ENCODE peak calls at places on chromosomes 11 and 22, in six cellular contexts. B, A, T, F, P and W are unnamed samples. For H3K9me3, the result is how much of the 10 kb centered on the place peaks cover.

GRCh38 chr22:23183107-23183698 is 2.9 kb downstream of the BCR start:
- DNase-seq in B (peak), A (peak), T (peak), F (peak), P (peak), W (no peak)

GRCh38 chr11:82059505-82059904 is 674.2 kb downstream of the FAM181B start:
- DNase-seq in B (no peak), A (no peak), T (no peak), F (no peak), P (no peak), W (no peak)

GRCh38 chr11:1873048-1873812 is 18.5 kb downstream of the PRR33 start:
- DNase-seq in B (peak), A (no peak), T (no peak), F (peak), P (no peak), W (no peak)

GRCh38 chr11:4181780-4182721 is 87.5 kb downstream of the RRM1 start:
- DNase-seq in B (peak), A (peak), T (peak), F (peak), P (no peak), W (peak)

GRCh38 chr11:32963721-32964120 is 52.0 kb upstream of the DEPDC7 start:
- DNase-seq in B (no peak), A (no peak), T (peak), F (no peak), P (no peak), W (no peak)

GRCh38 chr11:46649180-46649738 is 31.9 kb downstream of the ATG13 start:
- DNase-seq in B (no peak), A (no peak), T (peak), F (no peak), P (peak), W (no peak)

GRCh38 chr11:75532200-75532972 is 6.6 kb upstream of the GDPD5 start:
- DNase-seq in B (peak), A (peak), T (peak), F (peak), P (peak), W (no peak)

GRCh38 chr11:64251986-64252837 is 882 bp downstream of the PLCB3 start:
- DNase-seq in B (peak), A (no peak), T (peak), F (peak), P (no peak), W (no peak)

GRCh38 chr11:26230021-26230420 is 101.9 kb upstream of the ANO3 start:
- DNase-seq in B (no peak), A (no peak), T (no peak), F (no peak), P (no peak), W (no peak)

GRCh38 chr11:34406413-34406812 is 32.3 kb upstream of the CAT start:
- DNase-seq in B (no peak), A (no peak), T (no peak), F (no peak), P (no peak), W (no peak)

GRCh38 chr11:34411786-34412185 is 26.9 kb upstream of the CAT start:
- DNase-seq in B (no peak), A (no peak), T (peak), F (no peak), P (no peak), W (no peak)

GRCh38 chr11:34407121-34407813 is 31.5 kb upstream of the CAT start:
- DNase-seq in B (no peak), A (no peak), T (peak), F (no peak), P (no peak), W (no peak)

GRCh38 chr11:34405079-34405858 is 33.5 kb upstream of the CAT start:
- DNase-seq in B (no peak), A (no peak), T (no peak), F (no peak), P (no peak), W (no peak)

DNA sequence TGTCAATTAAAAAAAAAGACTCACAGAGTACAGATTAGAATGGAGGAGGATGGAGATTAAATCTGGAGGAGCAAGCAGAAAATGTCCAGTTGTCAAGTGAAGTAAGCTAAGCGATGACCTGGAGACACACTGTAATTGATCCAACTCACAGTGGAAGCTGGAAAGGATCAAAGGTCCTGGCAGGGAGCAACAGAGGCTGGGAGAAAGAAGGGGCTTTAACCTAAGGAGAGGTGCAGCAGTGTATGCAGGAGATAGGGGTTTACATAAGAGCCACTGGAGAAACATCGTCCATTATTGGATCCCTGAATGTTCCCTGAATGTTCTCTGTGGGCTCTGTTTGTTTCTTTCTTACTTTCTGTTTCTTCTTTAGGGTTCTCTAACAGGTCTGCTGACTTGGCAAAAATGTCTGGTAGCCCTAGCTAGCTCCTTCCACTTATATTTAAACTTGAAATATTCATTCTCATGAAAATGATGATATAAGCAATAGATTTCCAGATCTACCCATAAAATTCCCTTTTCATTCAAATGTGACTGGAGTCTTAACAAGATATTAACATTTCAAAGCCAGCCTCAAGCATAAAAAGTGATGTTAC is 30.1 kb upstream of the CAT start:
- DNase-seq in B (no peak), A (no peak), T (no peak), F (no peak), P (no peak), W (no peak)
- H3K9me3 ChIP-seq in B (under half), A (under half), T (under half), F (under half), P (under half), W (under half)

GRCh38 chr22:38866399-38867123 is 5.5 kb downstream of the CBX6 start:
- DNase-seq in B (no peak), A (no peak), T (no peak), F (peak), P (peak), W (no peak)
- TF ChIP-seq CTCF in B (no peak), A (no peak), T (no peak), F (no peak), P (no peak), W (no peak)

GRCh38 chr11:15969281-15969680 is 387.1 kb downstream of the SOX6 start:
- DNase-seq in B (no peak), A (peak), T (peak), F (no peak), P (peak), W (no peak)

GRCh38 chr11:15970506-15971214 is 385.7 kb downstream of the SOX6 start:
- DNase-seq in B (no peak), A (no peak), T (no peak), F (no peak), P (no peak), W (no peak)

GRCh38 chr11:15968461-15969130 is 387.8 kb downstream of the SOX6 start:
- DNase-seq in B (no peak), A (no peak), T (no peak), F (no peak), P (no peak), W (no peak)

GRCh38 chr11:15971215-15971546 is 385.2 kb downstream of the SOX6 start:
- DNase-seq in B (no peak), A (no peak), T (no peak), F (no peak), P (no peak), W (no peak)

GRCh38 chr11:15969701-15970329 is 386.5 kb downstream of the SOX6 start:
- DNase-seq in B (no peak), A (no peak), T (no peak), F (no peak), P (no peak), W (no peak)
- H3K4me3 ChIP-seq in B (no peak), A (no peak), T (no peak), F (no peak), P (peak), W (no peak)

DNA sequence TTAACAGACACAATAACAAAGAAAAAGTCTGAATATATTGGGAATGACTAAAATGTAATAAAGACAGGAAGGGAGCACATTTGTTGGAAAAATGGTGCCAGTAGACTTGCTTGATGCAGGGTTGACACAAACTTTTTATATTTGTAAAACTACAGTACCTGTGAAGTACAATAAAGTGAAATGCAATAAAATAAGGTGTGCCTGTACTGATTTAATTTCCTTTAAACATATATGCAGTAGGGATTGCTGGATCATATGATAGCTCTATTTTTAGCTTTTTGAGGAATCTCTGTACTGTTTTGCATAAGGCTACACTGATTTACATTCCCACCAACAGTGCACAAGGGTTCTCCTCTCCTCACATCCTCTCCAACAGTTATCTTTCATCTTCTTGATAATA is 12.3 kb upstream of the GLYATL2 start:
- DNase-seq in B (no peak), A (no peak), T (no peak), F (no peak), P (no peak), W (no peak)
- H3K9me3 ChIP-seq in B (under half), A (under half), T (under half), F (under half), P (under half), W (under half)

DNA sequence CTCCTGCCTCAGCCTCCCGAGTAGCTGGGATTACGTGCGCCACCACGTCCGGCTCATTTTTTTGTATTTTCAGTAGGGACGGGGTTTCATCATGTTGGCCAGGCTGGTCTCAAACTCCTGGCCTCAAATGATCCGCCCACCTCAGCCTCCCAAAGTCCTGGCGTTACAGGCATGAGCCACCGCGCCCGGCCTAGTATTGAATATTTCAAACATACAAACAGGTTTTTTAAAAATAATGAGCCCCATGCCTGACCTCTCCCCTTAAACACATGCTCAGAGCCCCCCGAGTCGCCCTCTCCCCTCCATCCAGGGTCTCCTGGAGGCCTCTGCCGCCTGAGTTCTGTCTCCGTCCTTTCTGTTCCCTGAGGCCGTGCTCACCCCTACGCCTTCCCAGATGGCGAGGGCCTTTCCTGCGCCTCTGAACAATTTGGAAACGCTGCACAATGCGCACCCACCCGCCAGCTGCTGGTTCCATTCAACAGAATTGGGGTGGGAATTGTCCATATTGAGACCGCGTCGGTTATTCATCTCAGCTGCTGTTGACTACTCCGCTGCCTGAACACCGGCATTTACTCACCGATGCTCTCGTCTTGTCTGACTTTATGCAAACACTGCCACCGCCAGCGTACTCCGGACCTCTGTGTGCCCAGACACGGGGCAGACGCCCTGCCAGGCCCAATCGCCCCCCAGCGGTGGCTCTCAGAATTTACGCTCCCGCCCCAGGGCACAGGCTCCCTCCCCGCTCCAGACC is 13.6 kb upstream of the RNH1 start:
- DNase-seq in B (no peak), A (no peak), T (no peak), F (peak), P (no peak), W (no peak)
- TF ChIP-seq CTCF in B (no peak), A (peak), T (no peak), F (no peak), P (no peak), W (no peak)

GRCh38 chr22:16601437-16602223 is 9.0 kb upstream of the CCT8L2 start:
- DNase-seq in B (no peak), A (peak), T (no peak), F (peak), P (no peak), W (no peak)
- H3K4me3 ChIP-seq in B (no peak), A (no peak), T (no peak), F (peak), P (peak), W (peak)

DNA sequence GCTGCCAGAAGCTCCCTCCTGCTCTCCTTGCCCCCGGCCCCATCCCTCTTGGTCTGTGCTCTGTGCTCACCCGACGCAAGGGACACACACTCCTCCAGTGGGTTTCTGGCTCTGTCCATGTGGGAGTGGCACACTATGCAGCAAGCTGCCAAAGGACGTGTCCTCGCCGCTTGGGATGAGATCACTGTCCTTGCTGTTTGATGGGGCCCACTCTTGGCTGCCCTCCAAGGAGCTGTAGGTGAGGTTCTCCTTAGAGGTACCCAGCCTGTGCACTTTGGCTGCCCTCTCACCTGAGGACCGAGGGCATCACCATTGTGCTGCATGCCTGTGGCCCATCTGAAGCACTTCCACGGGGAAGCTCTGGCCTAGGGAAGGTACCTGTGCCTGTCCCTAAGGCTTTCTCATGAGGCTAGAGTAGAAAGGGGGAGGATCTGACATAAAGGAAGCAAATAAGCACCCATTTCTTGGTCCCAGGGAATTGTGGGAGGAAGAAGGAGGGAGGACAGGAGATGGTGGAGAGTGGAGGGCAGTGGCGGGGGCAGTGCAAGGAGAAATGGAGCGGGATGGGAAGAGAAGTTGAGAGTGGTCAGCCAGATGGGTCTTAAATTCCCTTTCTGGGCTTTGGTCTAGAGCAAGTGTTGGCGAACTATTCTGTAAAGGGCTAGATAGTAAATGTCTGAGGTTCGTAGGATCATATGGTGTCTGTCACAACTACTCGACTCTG is 47.2 kb upstream of the AMPD3 start:
- DNase-seq in B (no peak), A (no peak), T (no peak), F (no peak), P (no peak), W (peak)
- H3K9me3 ChIP-seq in B (under half), A (under half), T (under half), F (under half), P (under half), W (under half)

GRCh38 chr11:120835601-120836228 is 188.2 kb upstream of the TBCEL start:
- DNase-seq in B (no peak), A (no peak), T (peak), F (no peak), P (no peak), W (no peak)
- TF ChIP-seq CTCF in B (no peak), A (no peak), T (peak), F (no peak), P (no peak), W (no peak)